ENCODE peak calls at places on chromosome 1, in seven cellular contexts. B is A673, L is fibroblast of lung, S is LNCaP clone FGC, J is AG04449, F is adrenal gland, X is choroid plexus epithelial cell. A is an unnamed sample.

GRCh38 chr1:101188311-101188710 is 48.5 kb upstream of the S1PR1 start:
- DNase-seq in B (no peak), F (no peak), X (peak), S (no peak), J (no peak), L (peak), A (no peak)

GRCh38 chr1:229709620-229710019 is 83.6 kb downstream of the URB2 start:
- DNase-seq in F (no peak), B (no peak), L (no peak), S (no peak), J (no peak), X (no peak), A (no peak)

GRCh38 chr1:7278827-7279752 is 492.0 kb upstream of the VAMP3 start:
- DNase-seq in J (no peak), S (no peak), L (no peak), F (no peak), X (no peak), B (no peak), A (no peak)

GRCh38 chr1:200252526-200252925 is 157.3 kb downstream of the ZNF281 start:
- DNase-seq in F (no peak), B (no peak), S (no peak), J (peak), L (peak), X (peak), A (no peak)

GRCh38 chr1:4689941-4690635 is 35.7 kb downstream of the AJAP1 start:
- DNase-seq in S (no peak), B (no peak), L (no peak), F (no peak), X (no peak), J (no peak), A (no peak)

GRCh38 chr1:65526049-65526556 is 105.6 kb downstream of the LEPR start:
- DNase-seq in L (no peak), X (no peak), B (no peak), S (no peak), F (no peak), J (no peak), A (no peak)

GRCh38 chr1:241582921-241583321 is 50.7 kb downstream of the KMO start:
- DNase-seq in X (no peak), F (no peak), J (no peak), S (no peak), B (no peak), L (no peak), A (peak)

GRCh38 chr1:92480813-92481597 is 5.7 kb downstream of the GFI1 start:
- DNase-seq in J (no peak), F (no peak), L (no peak), X (no peak), B (no peak), S (no peak), A (no peak)

GRCh38 chr1:206941766-206942418 is 4.4 kb downstream of the PIGR start:
- DNase-seq in L (no peak), B (no peak), S (no peak), J (no peak), X (no peak), F (no peak), A (no peak)

GRCh38 chr1:116189481-116189880 is 78.3 kb downstream of the MAB21L3 start:
- DNase-seq in F (no peak), J (no peak), X (no peak), L (no peak), S (peak), B (no peak), A (no peak)

DNA sequence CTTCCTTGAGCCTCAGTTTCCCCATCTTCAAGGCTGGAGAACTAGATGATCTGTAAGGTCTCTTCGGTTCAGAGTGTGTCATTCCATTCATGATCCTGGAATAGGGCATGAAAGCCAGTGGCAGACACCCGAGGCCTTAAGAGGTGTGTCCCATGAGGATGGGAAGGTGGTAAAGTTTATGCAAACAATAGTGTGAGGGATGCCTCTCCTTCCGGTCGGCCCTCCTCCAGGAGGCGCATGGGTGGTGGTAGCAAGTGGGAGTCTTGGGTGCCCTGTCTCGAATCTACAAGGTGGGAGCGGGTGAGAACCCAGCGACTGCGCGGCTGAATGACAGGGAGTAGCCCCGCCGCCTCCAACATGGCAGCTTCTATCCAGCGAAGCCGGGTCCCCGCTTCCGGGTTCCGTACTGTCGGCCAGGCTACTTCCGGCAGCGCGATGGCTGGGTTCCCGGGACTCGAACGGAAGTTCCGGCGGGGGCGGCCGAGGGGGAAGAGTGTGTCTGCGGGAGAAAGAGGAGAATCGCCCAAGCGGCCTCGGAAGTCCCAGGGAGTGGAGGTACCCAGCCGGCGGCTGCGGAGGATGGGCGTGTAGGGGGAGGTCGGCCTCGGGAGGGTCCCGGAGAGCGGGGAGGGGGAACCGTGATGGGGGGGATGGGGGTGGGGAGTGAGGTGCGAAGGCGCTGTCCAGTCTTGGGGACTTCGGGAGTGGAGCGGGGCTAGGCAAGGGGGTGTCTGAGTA is at the start of gene LYPLA2:
- DNase-seq in L (peak), F (peak), B (peak), X (peak), S (no peak), J (no peak), A (peak)
- TF ChIP-seq CTCF in L (no peak), F (no peak), B (no peak), X (peak), S (no peak), J (no peak), A (peak)

GRCh38 chr1:82840192-82840591 is 1039.5 kb downstream of the ADGRL2 start:
- DNase-seq in L (no peak), B (no peak), S (no peak), X (no peak), F (no peak), J (no peak), A (no peak)

GRCh38 chr1:82848043-82848442 is 1047.3 kb downstream of the ADGRL2 start:
- DNase-seq in J (no peak), B (no peak), F (no peak), X (no peak), L (no peak), S (no peak), A (no peak)

DNA sequence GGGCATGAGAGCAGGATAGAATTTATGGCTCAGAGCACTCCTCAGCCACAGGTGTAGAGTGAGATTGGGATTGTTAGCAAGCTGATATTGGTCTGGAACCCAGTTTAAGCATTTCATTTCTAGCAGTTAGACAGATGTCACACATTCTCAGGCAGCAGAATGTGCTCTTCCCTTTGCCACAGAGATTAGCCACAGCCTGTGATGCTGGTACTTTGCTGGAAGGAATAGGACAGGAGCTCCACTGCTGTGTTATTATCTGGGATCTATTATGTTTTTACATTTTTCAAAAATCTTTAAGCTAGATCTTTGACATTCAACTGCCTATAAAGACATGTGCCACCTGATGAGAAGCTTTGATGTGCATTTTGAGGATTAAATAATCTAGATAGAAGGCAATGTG is 1044.6 kb downstream of the ADGRL2 start:
- DNase-seq in F (no peak), S (no peak), L (no peak), J (no peak), B (no peak), X (no peak), A (no peak)
- H3K4me3 ChIP-seq in F (no peak), S (no peak), L (no peak), J (no peak), B (no peak), X (no peak), A (no peak)

GRCh38 chr1:245501635-245502034 is 346.9 kb downstream of the KIF26B start:
- DNase-seq in J (no peak), S (no peak), F (no peak), X (no peak), L (no peak), B (no peak), A (no peak)
- TF ChIP-seq CTCF in J (no peak), S (no peak), F (no peak), X (no peak), L (no peak), B (no peak), A (no peak)

GRCh38 chr1:167631987-167632680 is 2.1 kb downstream of the RCSD1 start:
- DNase-seq in F (peak), J (no peak), B (no peak), L (no peak), S (no peak), X (no peak), A (no peak)
- H3K4me3 ChIP-seq in F (no peak), J (no peak), B (no peak), L (no peak), S (no peak), X (no peak), A (no peak)

A was measured in epithelial cell of esophagus.